ENCODE peak calls at places on chromosomes 7 and 10, in ten cellular contexts. One of them, this sample, is unnamed.

GRCh38 chr7:98112077-98112476 is 5.4 kb downstream of the LMTK2 start:
- DNase-seq in Calu3: no peak
- DNase-seq in AG04449: no peak
- DNase-seq in posterior vena cava: no peak
- DNase-seq in cardiac muscle cell: no peak
- DNase-seq in amniotic stem cell: no peak
- DNase-seq in HEK293T: no peak
- DNase-seq in GM23248: no peak
- DNase-seq in stimulated activated CD8-positive, alpha-beta memory T cell treated with anti-CD3 and anti-CD28 coated beads, Interleukin-7, amount 100 ng/mL, for 24 hours: no peak
- DNase-seq in T47D: no peak
- DNase-seq in this sample: no peak

GRCh38 chr7:24931787-24932186 is 48.2 kb downstream of the OSBPL3 start:
- DNase-seq in Calu3: no peak
- DNase-seq in AG04449: no peak
- DNase-seq in posterior vena cava: no peak
- DNase-seq in cardiac muscle cell: no peak
- DNase-seq in amniotic stem cell: no peak
- DNase-seq in HEK293T: no peak
- DNase-seq in GM23248: no peak
- DNase-seq in stimulated activated CD8-positive, alpha-beta memory T cell treated with anti-CD3 and anti-CD28 coated beads, Interleukin-7, amount 100 ng/mL, for 24 hours: no peak
- DNase-seq in T47D: no peak
- DNase-seq in this sample: no peak

GRCh38 chr7:111650456-111650999 is 88.2 kb upstream of the IMMP2L start:
- DNase-seq in Calu3: peak; percentile 5
- DNase-seq in AG04449: no peak
- DNase-seq in posterior vena cava: no peak
- DNase-seq in cardiac muscle cell: no peak
- DNase-seq in amniotic stem cell: no peak
- DNase-seq in HEK293T: no peak
- DNase-seq in GM23248: peak; percentile 38
- DNase-seq in stimulated activated CD8-positive, alpha-beta memory T cell treated with anti-CD3 and anti-CD28 coated beads, Interleukin-7, amount 100 ng/mL, for 24 hours: no peak
- DNase-seq in T47D: no peak
- DNase-seq in this sample: peak; percentile 25

GRCh38 chr7:123437447-123437995 is 96.9 kb downstream of the IQUB start:
- DNase-seq in Calu3: no peak
- DNase-seq in AG04449: no peak
- DNase-seq in posterior vena cava: no peak
- DNase-seq in cardiac muscle cell: no peak
- DNase-seq in amniotic stem cell: no peak
- DNase-seq in HEK293T: no peak
- DNase-seq in GM23248: no peak
- DNase-seq in stimulated activated CD8-positive, alpha-beta memory T cell treated with anti-CD3 and anti-CD28 coated beads, Interleukin-7, amount 100 ng/mL, for 24 hours: no peak
- DNase-seq in T47D: no peak
- DNase-seq in this sample: no peak

GRCh38 chr10:75695994-75696393 is 264.6 kb downstream of the LRMDA start:
- DNase-seq in Calu3: no peak
- DNase-seq in AG04449: no peak
- DNase-seq in posterior vena cava: no peak
- DNase-seq in cardiac muscle cell: no peak
- DNase-seq in amniotic stem cell: no peak
- DNase-seq in HEK293T: no peak
- DNase-seq in GM23248: no peak
- DNase-seq in stimulated activated CD8-positive, alpha-beta memory T cell treated with anti-CD3 and anti-CD28 coated beads, Interleukin-7, amount 100 ng/mL, for 24 hours: no peak
- DNase-seq in T47D: no peak
- DNase-seq in this sample: no peak

GRCh38 chr10:18332048-18332447 is 191.8 kb downstream of the CACNB2 start:
- DNase-seq in Calu3: no peak
- DNase-seq in AG04449: no peak
- DNase-seq in posterior vena cava: no peak
- DNase-seq in cardiac muscle cell: peak; percentile 13
- DNase-seq in amniotic stem cell: no peak
- DNase-seq in HEK293T: no peak
- DNase-seq in GM23248: peak; percentile 7
- DNase-seq in stimulated activated CD8-positive, alpha-beta memory T cell treated with anti-CD3 and anti-CD28 coated beads, Interleukin-7, amount 100 ng/mL, for 24 hours: no peak
- DNase-seq in T47D: no peak
- DNase-seq in this sample: no peak

GRCh38 chr7:149562602-149563001 is 65.0 kb upstream of the ZNF746 start:
- DNase-seq in Calu3: no peak
- DNase-seq in AG04449: no peak
- DNase-seq in posterior vena cava: no peak
- DNase-seq in cardiac muscle cell: no peak
- DNase-seq in amniotic stem cell: no peak
- DNase-seq in HEK293T: no peak
- DNase-seq in GM23248: peak; percentile 70
- DNase-seq in stimulated activated CD8-positive, alpha-beta memory T cell treated with anti-CD3 and anti-CD28 coated beads, Interleukin-7, amount 100 ng/mL, for 24 hours: no peak
- DNase-seq in T47D: no peak
- DNase-seq in this sample: no peak

GRCh38 chr7:16822029-16822428 is 17.2 kb upstream of the AGR2 start:
- DNase-seq in Calu3: no peak
- DNase-seq in AG04449: no peak
- DNase-seq in posterior vena cava: no peak
- DNase-seq in cardiac muscle cell: no peak
- DNase-seq in amniotic stem cell: no peak
- DNase-seq in HEK293T: no peak
- DNase-seq in GM23248: no peak
- DNase-seq in stimulated activated CD8-positive, alpha-beta memory T cell treated with anti-CD3 and anti-CD28 coated beads, Interleukin-7, amount 100 ng/mL, for 24 hours: no peak
- DNase-seq in T47D: no peak
- DNase-seq in this sample: no peak

GRCh38 chr7:16668978-16669377 is 23.0 kb downstream of the BZW2 start:
- DNase-seq in Calu3: no peak
- DNase-seq in AG04449: no peak
- DNase-seq in posterior vena cava: no peak
- DNase-seq in cardiac muscle cell: no peak
- DNase-seq in amniotic stem cell: no peak
- DNase-seq in HEK293T: no peak
- DNase-seq in GM23248: peak; percentile 54
- DNase-seq in stimulated activated CD8-positive, alpha-beta memory T cell treated with anti-CD3 and anti-CD28 coated beads, Interleukin-7, amount 100 ng/mL, for 24 hours: no peak
- DNase-seq in T47D: no peak
- DNase-seq in this sample: no peak

GRCh38 chr10:28970231-28970630 is 292.9 kb downstream of the BAMBI start:
- DNase-seq in Calu3: no peak
- DNase-seq in AG04449: no peak
- DNase-seq in posterior vena cava: no peak
- DNase-seq in cardiac muscle cell: no peak
- DNase-seq in amniotic stem cell: no peak
- DNase-seq in HEK293T: no peak
- DNase-seq in GM23248: no peak
- DNase-seq in stimulated activated CD8-positive, alpha-beta memory T cell treated with anti-CD3 and anti-CD28 coated beads, Interleukin-7, amount 100 ng/mL, for 24 hours: no peak
- DNase-seq in T47D: no peak
- DNase-seq in this sample: no peak

GRCh38 chr7:121278120-121279021 is 50.4 kb upstream of the WNT16 start:
- DNase-seq in Calu3: no peak
- DNase-seq in AG04449: no peak
- DNase-seq in posterior vena cava: no peak
- DNase-seq in cardiac muscle cell: no peak
- DNase-seq in amniotic stem cell: no peak
- DNase-seq in HEK293T: no peak
- DNase-seq in GM23248: peak; percentile 77
- DNase-seq in stimulated activated CD8-positive, alpha-beta memory T cell treated with anti-CD3 and anti-CD28 coated beads, Interleukin-7, amount 100 ng/mL, for 24 hours: no peak
- DNase-seq in T47D: no peak
- DNase-seq in this sample: no peak

GRCh38 chr7:108463613-108464012 is 7.4 kb upstream of the NRCAM start:
- DNase-seq in Calu3: no peak
- DNase-seq in AG04449: no peak
- DNase-seq in posterior vena cava: no peak
- DNase-seq in cardiac muscle cell: no peak
- DNase-seq in amniotic stem cell: no peak
- DNase-seq in HEK293T: no peak
- DNase-seq in GM23248: no peak
- DNase-seq in stimulated activated CD8-positive, alpha-beta memory T cell treated with anti-CD3 and anti-CD28 coated beads, Interleukin-7, amount 100 ng/mL, for 24 hours: no peak
- DNase-seq in T47D: no peak
- DNase-seq in this sample: no peak